ENCODE peak calls at places on chromosomes 4 and X, in seven cellular contexts. One of them, this sample, is unnamed.

GRCh38 chr4:14752341-14753046 is 249.8 kb upstream of the CPEB2 start:
- DNase-seq in GM13977: no peak
- DNase-seq in epithelial cell of esophagus: peak; percentile 67
- DNase-seq in H9: no peak
- DNase-seq in heart left ventricle: no peak
- DNase-seq in uterus: no peak
- DNase-seq in CD4-positive, alpha-beta T cell: no peak
- DNase-seq in this sample: no peak

GRCh38 chrX:50067435-50068292 is 133.1 kb downstream of the AKAP4 start:
- DNase-seq in epithelial cell of esophagus: peak; percentile 2
- DNase-seq in heart left ventricle: no peak
- DNase-seq in CD4-positive, alpha-beta T cell: no peak
- DNase-seq in GM13977: no peak
- DNase-seq in H9: peak; percentile 70
- DNase-seq in uterus: no peak
- DNase-seq in this sample: peak; percentile 28

GRCh38 chr4:138035781-138036258 is 206.3 kb downstream of the SLC7A11 start:
- DNase-seq in CD4-positive, alpha-beta T cell: no peak
- DNase-seq in uterus: no peak
- DNase-seq in heart left ventricle: no peak
- DNase-seq in epithelial cell of esophagus: peak; percentile 71
- DNase-seq in GM13977: peak; percentile 59
- DNase-seq in H9: no peak
- DNase-seq in this sample: peak; percentile 31

GRCh38 chr4:100836929-100837328 is 319.1 kb upstream of the EMCN start:
- DNase-seq in epithelial cell of esophagus: no peak
- DNase-seq in CD4-positive, alpha-beta T cell: no peak
- DNase-seq in GM13977: no peak
- DNase-seq in heart left ventricle: no peak
- DNase-seq in H9: no peak
- DNase-seq in uterus: no peak
- DNase-seq in this sample: no peak

GRCh38 chrX:41334866-41335589 is 1.1 kb downstream of the DDX3X start:
- DNase-seq in GM13977: peak; percentile 62
- DNase-seq in epithelial cell of esophagus: peak; percentile 32
- DNase-seq in uterus: peak; percentile 74
- DNase-seq in H9: peak; percentile 56
- DNase-seq in heart left ventricle: peak; percentile 67
- DNase-seq in CD4-positive, alpha-beta T cell: peak; percentile 35
- DNase-seq in this sample: peak; percentile 59

GRCh38 chr4:8400641-8401325 is 39.7 kb downstream of the ACOX3 start:
- DNase-seq in uterus: no peak
- DNase-seq in H9: no peak
- DNase-seq in heart left ventricle: no peak
- DNase-seq in GM13977: no peak
- DNase-seq in CD4-positive, alpha-beta T cell: no peak
- DNase-seq in epithelial cell of esophagus: no peak
- DNase-seq in this sample: no peak

GRCh38 chrX:19446397-19446796 is 68.9 kb downstream of the MAP3K15 start:
- DNase-seq in H9: no peak
- DNase-seq in heart left ventricle: no peak
- DNase-seq in CD4-positive, alpha-beta T cell: no peak
- DNase-seq in epithelial cell of esophagus: no peak
- DNase-seq in GM13977: no peak
- DNase-seq in uterus: no peak
- DNase-seq in this sample: no peak

GRCh38 chr4:63396269-63396668 is 1013.0 kb downstream of the TECRL start:
- DNase-seq in epithelial cell of esophagus: no peak
- DNase-seq in uterus: no peak
- DNase-seq in H9: no peak
- DNase-seq in CD4-positive, alpha-beta T cell: no peak
- DNase-seq in heart left ventricle: no peak
- DNase-seq in GM13977: no peak
- DNase-seq in this sample: no peak

GRCh38 chr4:169791527-169792156 is 33.9 kb upstream of the HPF1 start:
- DNase-seq in CD4-positive, alpha-beta T cell: no peak
- DNase-seq in H9: peak; percentile 66
- DNase-seq in GM13977: no peak
- DNase-seq in uterus: peak; percentile 22
- DNase-seq in epithelial cell of esophagus: peak; percentile 57
- DNase-seq in heart left ventricle: peak; percentile 20
- DNase-seq in this sample: peak; percentile 64

GRCh38 chr4:57544811-57545654 is 434.8 kb upstream of the IGFBP7 start:
- DNase-seq in CD4-positive, alpha-beta T cell: no peak
- DNase-seq in uterus: no peak
- DNase-seq in GM13977: no peak
- DNase-seq in heart left ventricle: no peak
- DNase-seq in H9: no peak
- DNase-seq in epithelial cell of esophagus: no peak
- DNase-seq in this sample: no peak

GRCh38 chrX:7941390-7942042 is 14.3 kb upstream of the PNPLA4 start:
- DNase-seq in epithelial cell of esophagus: peak; percentile 8
- DNase-seq in GM13977: no peak
- DNase-seq in H9: peak; percentile 27
- DNase-seq in heart left ventricle: no peak
- DNase-seq in CD4-positive, alpha-beta T cell: no peak
- DNase-seq in uterus: no peak
- DNase-seq in this sample: peak; percentile 9

GRCh38 chrX:107659768-107660167 is 31.5 kb downstream of the PRPS1 start:
- DNase-seq in CD4-positive, alpha-beta T cell: no peak
- DNase-seq in uterus: no peak
- DNase-seq in heart left ventricle: no peak
- DNase-seq in epithelial cell of esophagus: peak; percentile 48
- DNase-seq in H9: no peak
- DNase-seq in GM13977: peak; percentile 33
- DNase-seq in this sample: peak; percentile 12

GRCh38 chrX:1462596-1463251 is 10.0 kb upstream of the ASMTL start:
- DNase-seq in heart left ventricle: peak; percentile 57
- DNase-seq in GM13977: no peak
- DNase-seq in CD4-positive, alpha-beta T cell: peak; percentile 67
- DNase-seq in H9: no peak
- DNase-seq in epithelial cell of esophagus: peak; percentile 4
- DNase-seq in uterus: peak; percentile 13
- DNase-seq in this sample: no peak

GRCh38 chrX:39907964-39908616 is 189.7 kb downstream of the BCOR start:
- DNase-seq in epithelial cell of esophagus: peak; percentile 87
- DNase-seq in CD4-positive, alpha-beta T cell: no peak
- DNase-seq in H9: peak; percentile 46
- DNase-seq in heart left ventricle: peak; percentile 66
- DNase-seq in uterus: peak; percentile 60
- DNase-seq in GM13977: peak; percentile 47
- DNase-seq in this sample: no peak

GRCh38 chr4:149017022-149017734 is 575.0 kb upstream of the NR3C2 start:
- DNase-seq in CD4-positive, alpha-beta T cell: no peak
- DNase-seq in uterus: no peak
- DNase-seq in heart left ventricle: no peak
- DNase-seq in GM13977: no peak
- DNase-seq in epithelial cell of esophagus: no peak
- DNase-seq in H9: no peak
- DNase-seq in this sample: no peak

GRCh38 chrX:130174051-130174704 is 2.4 kb downstream of the RAB33A start:
- DNase-seq in GM13977: no peak
- DNase-seq in H9: no peak
- DNase-seq in uterus: peak; percentile 41
- DNase-seq in CD4-positive, alpha-beta T cell: no peak
- DNase-seq in heart left ventricle: peak; percentile 22
- DNase-seq in epithelial cell of esophagus: peak; percentile 29
- DNase-seq in this sample: no peak

GRCh38 chr4:140256335-140256734 is 102.4 kb upstream of the MAML3 start:
- DNase-seq in H9: peak; percentile 50
- DNase-seq in CD4-positive, alpha-beta T cell: no peak
- DNase-seq in GM13977: no peak
- DNase-seq in epithelial cell of esophagus: peak; percentile 73
- DNase-seq in uterus: no peak
- DNase-seq in heart left ventricle: no peak
- DNase-seq in this sample: no peak

GRCh38 chr4:7187297-7187592 is 5.1 kb upstream of the SORCS2 start:
- DNase-seq in GM13977: no peak
- DNase-seq in H9: peak; percentile 11
- DNase-seq in epithelial cell of esophagus: no peak
- DNase-seq in heart left ventricle: no peak
- DNase-seq in CD4-positive, alpha-beta T cell: no peak
- DNase-seq in uterus: peak; percentile 8
- DNase-seq in this sample: no peak

GRCh38 chrX:152635941-152636340 is 1.8 kb upstream of the GABRQ start:
- DNase-seq in uterus: no peak
- DNase-seq in heart left ventricle: no peak
- DNase-seq in H9: peak; percentile 58
- DNase-seq in epithelial cell of esophagus: peak; percentile 55
- DNase-seq in CD4-positive, alpha-beta T cell: no peak
- DNase-seq in GM13977: no peak
- DNase-seq in this sample: peak; percentile 41

GRCh38 chr4:6010789-6011188 is 7.4 kb downstream of the C4orf50 start:
- DNase-seq in CD4-positive, alpha-beta T cell: no peak
- DNase-seq in uterus: no peak
- DNase-seq in GM13977: no peak
- DNase-seq in H9: no peak
- DNase-seq in epithelial cell of esophagus: no peak
- DNase-seq in heart left ventricle: no peak
- DNase-seq in this sample: no peak
- TF ChIP-seq CTCF in CD4-positive, alpha-beta T cell: no peak
- TF ChIP-seq CTCF in uterus: no peak
- TF ChIP-seq CTCF in GM13977: no peak
- TF ChIP-seq CTCF in H9: no peak
- TF ChIP-seq CTCF in epithelial cell of esophagus: no peak
- TF ChIP-seq CTCF in heart left ventricle: no peak
- TF ChIP-seq CTCF in this sample: no peak

DNA sequence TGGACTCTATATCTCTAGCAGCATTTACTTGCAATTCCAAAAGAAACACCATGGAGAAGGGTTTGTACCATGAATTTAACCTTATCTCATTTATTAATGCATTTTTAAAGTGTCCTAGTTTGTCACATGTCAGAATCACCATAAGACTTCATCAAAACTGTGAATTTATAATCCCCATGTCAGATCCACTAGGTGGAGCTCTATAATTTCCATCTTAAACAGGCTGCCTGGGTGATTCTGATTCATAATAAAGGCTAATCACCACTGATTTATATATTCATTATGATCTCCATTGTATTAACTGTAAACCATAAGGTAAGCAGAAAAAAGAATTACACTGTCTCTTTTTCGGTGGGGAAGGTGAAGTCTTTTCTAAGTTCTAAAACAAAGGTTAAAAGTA is 4.0 kb downstream of the TCEAL2 start:
- DNase-seq in heart left ventricle: no peak
- DNase-seq in uterus: no peak
- DNase-seq in GM13977: peak; percentile 32
- DNase-seq in epithelial cell of esophagus: peak; percentile 10
- DNase-seq in H9: no peak
- DNase-seq in CD4-positive, alpha-beta T cell: no peak
- DNase-seq in this sample: no peak
- TF ChIP-seq CTCF in heart left ventricle: peak; percentile 35
- TF ChIP-seq CTCF in uterus: peak; percentile 18
- TF ChIP-seq CTCF in GM13977: peak; percentile 39
- TF ChIP-seq CTCF in epithelial cell of esophagus: peak; percentile 23
- TF ChIP-seq CTCF in H9: peak; percentile 37
- TF ChIP-seq CTCF in CD4-positive, alpha-beta T cell: peak; percentile 48
- TF ChIP-seq CTCF in this sample: no peak

DNA sequence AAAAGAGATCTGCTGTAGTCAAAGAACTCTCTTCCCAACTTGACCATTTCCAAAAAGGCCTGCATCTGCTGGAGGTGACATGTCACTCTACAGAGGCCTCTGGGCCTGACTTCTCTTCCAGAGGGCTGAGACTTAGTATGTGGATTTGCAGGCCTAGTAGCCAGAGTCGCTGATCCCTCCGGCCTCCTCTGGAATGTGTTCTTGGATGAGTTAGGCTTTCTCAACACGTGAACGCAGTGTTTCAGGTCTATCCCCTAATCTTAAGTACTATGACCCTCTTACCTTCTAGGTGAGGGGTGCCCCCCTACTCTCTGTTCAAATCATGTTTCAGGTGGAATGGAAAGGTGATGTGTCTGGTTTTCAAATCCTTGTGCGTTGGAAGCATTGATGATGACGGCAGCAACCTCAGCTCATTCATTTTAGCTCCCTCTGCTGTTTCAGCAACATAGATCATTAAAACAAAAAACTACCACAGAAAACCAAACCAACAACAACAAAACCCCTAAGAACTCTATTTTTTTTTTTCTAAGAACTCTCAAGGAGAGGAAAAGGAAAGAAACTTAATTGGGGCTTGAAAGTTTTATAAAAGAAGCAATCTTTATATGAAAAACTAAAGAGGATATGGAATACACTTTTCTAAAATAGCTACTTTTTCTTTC is 56.4 kb downstream of the RWDD4 start:
- DNase-seq in CD4-positive, alpha-beta T cell: no peak
- DNase-seq in heart left ventricle: no peak
- DNase-seq in H9: no peak
- DNase-seq in GM13977: no peak
- DNase-seq in uterus: no peak
- DNase-seq in epithelial cell of esophagus: peak; percentile 53
- DNase-seq in this sample: no peak
- TF ChIP-seq CTCF in CD4-positive, alpha-beta T cell: peak; percentile 13
- TF ChIP-seq CTCF in heart left ventricle: peak; percentile 48
- TF ChIP-seq CTCF in H9: peak; percentile 55
- TF ChIP-seq CTCF in GM13977: peak; percentile 31
- TF ChIP-seq CTCF in uterus: peak; percentile 14
- TF ChIP-seq CTCF in epithelial cell of esophagus: peak; percentile 49
- TF ChIP-seq CTCF in this sample: no peak

GRCh38 chr4:145772347-145772746 is 92.4 kb downstream of the C4orf51 start:
- DNase-seq in GM13977: no peak
- DNase-seq in heart left ventricle: no peak
- DNase-seq in uterus: no peak
- DNase-seq in CD4-positive, alpha-beta T cell: no peak
- DNase-seq in epithelial cell of esophagus: no peak
- DNase-seq in H9: no peak
- DNase-seq in this sample: no peak

GRCh38 chr4:145774473-145774872 is 94.5 kb downstream of the C4orf51 start:
- DNase-seq in GM13977: no peak
- DNase-seq in heart left ventricle: no peak
- DNase-seq in uterus: no peak
- DNase-seq in H9: no peak
- DNase-seq in CD4-positive, alpha-beta T cell: no peak
- DNase-seq in epithelial cell of esophagus: no peak
- DNase-seq in this sample: no peak

GRCh38 chr4:145776208-145776607 is 96.3 kb downstream of the C4orf51 start:
- DNase-seq in CD4-positive, alpha-beta T cell: no peak
- DNase-seq in GM13977: no peak
- DNase-seq in heart left ventricle: no peak
- DNase-seq in H9: no peak
- DNase-seq in epithelial cell of esophagus: no peak
- DNase-seq in uterus: no peak
- DNase-seq in this sample: no peak

GRCh38 chr4:145773581-145774234 is 93.8 kb downstream of the C4orf51 start:
- DNase-seq in epithelial cell of esophagus: no peak
- DNase-seq in heart left ventricle: peak; percentile 32
- DNase-seq in H9: no peak
- DNase-seq in GM13977: no peak
- DNase-seq in uterus: no peak
- DNase-seq in CD4-positive, alpha-beta T cell: no peak
- DNase-seq in this sample: no peak

DNA sequence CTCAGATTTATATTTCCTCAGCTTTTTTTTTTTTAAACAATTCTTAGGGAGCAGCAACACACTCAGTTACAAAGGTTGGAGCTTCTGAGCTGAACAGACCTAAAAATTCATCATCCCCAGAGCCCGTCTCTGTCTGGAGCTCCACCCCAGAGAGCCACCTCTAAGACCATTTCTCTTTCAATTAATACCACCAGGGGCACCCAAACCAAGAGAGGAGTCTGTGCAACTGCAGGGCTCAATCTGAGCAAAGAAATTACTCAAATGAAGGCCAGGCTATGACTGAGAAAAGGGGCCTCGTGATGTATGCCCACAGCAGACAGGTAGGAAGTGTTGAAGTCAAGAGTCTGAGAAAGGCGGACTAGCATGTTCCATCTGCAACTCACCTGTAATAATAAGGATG is 95.5 kb downstream of the C4orf51 start:
- DNase-seq in uterus: no peak
- DNase-seq in H9: no peak
- DNase-seq in CD4-positive, alpha-beta T cell: no peak
- DNase-seq in heart left ventricle: no peak
- DNase-seq in GM13977: no peak
- DNase-seq in epithelial cell of esophagus: no peak
- DNase-seq in this sample: no peak
- TF ChIP-seq CTCF in uterus: no peak
- TF ChIP-seq CTCF in H9: peak; percentile 37
- TF ChIP-seq CTCF in CD4-positive, alpha-beta T cell: no peak
- TF ChIP-seq CTCF in heart left ventricle: no peak
- TF ChIP-seq CTCF in GM13977: no peak
- TF ChIP-seq CTCF in epithelial cell of esophagus: no peak
- TF ChIP-seq CTCF in this sample: no peak